ENCODE peak calls at places on chromosomes 2 and 18, in four cellular contexts. F, C, K and Z are unnamed samples.

GRCh38 chr2:15714609-15715008 is 122.9 kb downstream of the DDX1 start:
- DNase-seq in F (no peak), C (no peak), K (no peak), Z (no peak)

GRCh38 chr18:79926306-79926705 is 25.1 kb downstream of the SLC66A2 start:
- DNase-seq in F (no peak), C (peak), K (no peak), Z (peak)

GRCh38 chr2:128416781-128417180 is 98.1 kb upstream of the HS6ST1 start:
- DNase-seq in F (no peak), C (peak), K (no peak), Z (no peak)

GRCh38 chr2:150569761-150570160 is 82.3 kb upstream of the RND3 start:
- DNase-seq in F (no peak), C (no peak), K (no peak), Z (no peak)

GRCh38 chr18:13611058-13611615 is 115.2 kb downstream of the FAM210A start:
- DNase-seq in F (no peak), C (no peak), K (no peak), Z (no peak)

GRCh38 chr2:203328735-203329549 is 748 bp downstream of the ABI2 start:
- DNase-seq in F (peak), C (peak), K (peak), Z (no peak)

GRCh38 chr18:76951600-76952247 is 129.4 kb downstream of the ZNF236 start:
- DNase-seq in F (no peak), C (no peak), K (no peak), Z (no peak)

GRCh38 chr2:197838036-197838435 is 33.6 kb downstream of the PLCL1 start:
- DNase-seq in F (no peak), C (no peak), K (no peak), Z (no peak)

GRCh38 chr18:79919089-79919488 is 32.4 kb downstream of the SLC66A2 start:
- DNase-seq in F (no peak), C (peak), K (no peak), Z (no peak)

GRCh38 chr2:61758991-61759390 is 94.9 kb downstream of the FAM161A start:
- DNase-seq in F (no peak), C (no peak), K (no peak), Z (no peak)

GRCh38 chr2:36088716-36089328 is 266.8 kb upstream of the CRIM1 start:
- DNase-seq in F (no peak), C (no peak), K (no peak), Z (no peak)

GRCh38 chr2:13137679-13138078 is 420.9 kb downstream of the TRIB2 start:
- DNase-seq in F (no peak), C (no peak), K (no peak), Z (no peak)